ENCODE peak calls at places on chromosomes 13 and 19, in four cellular contexts. One of them, this sample, is unnamed.

GRCh38 chr13:74338341-74338740 is 204.1 kb upstream of the KLF12 start:
- DNase-seq in left lung: no peak
- DNase-seq in effector memory CD4-positive, alpha-beta T cell: no peak
- DNase-seq in ascending aorta: no peak
- DNase-seq in this sample: no peak

GRCh38 chr13:29402168-29402621 is 193.3 kb downstream of the SLC7A1 start:
- DNase-seq in left lung: no peak
- DNase-seq in ascending aorta: no peak
- DNase-seq in effector memory CD4-positive, alpha-beta T cell: no peak
- DNase-seq in this sample: peak

GRCh38 chr19:14563989-14564650 is 7.7 kb downstream of the NDUFB7 start:
- DNase-seq in ascending aorta: no peak
- DNase-seq in left lung: peak
- DNase-seq in effector memory CD4-positive, alpha-beta T cell: peak
- DNase-seq in this sample: peak

GRCh38 chr13:97338571-97338970 is 95.4 kb upstream of the RAP2A start:
- DNase-seq in left lung: no peak
- DNase-seq in effector memory CD4-positive, alpha-beta T cell: no peak
- DNase-seq in ascending aorta: no peak
- DNase-seq in this sample: no peak

GRCh38 chr19:19403373-19403901 is 2.0 kb upstream of the GATAD2A start:
- DNase-seq in ascending aorta: peak
- DNase-seq in left lung: no peak
- DNase-seq in effector memory CD4-positive, alpha-beta T cell: no peak
- DNase-seq in this sample: no peak

GRCh38 chr13:94825507-94825906 is 113.2 kb upstream of the SOX21 start:
- DNase-seq in ascending aorta: no peak
- DNase-seq in effector memory CD4-positive, alpha-beta T cell: no peak
- DNase-seq in left lung: no peak
- DNase-seq in this sample: no peak

GRCh38 chr19:54106716-54107115 is 4.1 kb downstream of the NDUFA3 start:
- DNase-seq in effector memory CD4-positive, alpha-beta T cell: no peak
- DNase-seq in left lung: peak
- DNase-seq in ascending aorta: no peak
- DNase-seq in this sample: no peak

GRCh38 chr13:44146162-44146561 is 227.5 kb upstream of the SERP2 start:
- DNase-seq in ascending aorta: no peak
- DNase-seq in left lung: no peak
- DNase-seq in effector memory CD4-positive, alpha-beta T cell: no peak
- DNase-seq in this sample: no peak

GRCh38 chr19:33515921-33516320 is 5.7 kb downstream of the PEPD start:
- DNase-seq in left lung: no peak
- DNase-seq in ascending aorta: no peak
- DNase-seq in effector memory CD4-positive, alpha-beta T cell: no peak
- DNase-seq in this sample: no peak

GRCh38 chr13:30147380-30147779 is 160.0 kb downstream of the KATNAL1 start:
- DNase-seq in ascending aorta: no peak
- DNase-seq in left lung: no peak
- DNase-seq in effector memory CD4-positive, alpha-beta T cell: no peak
- DNase-seq in this sample: no peak

GRCh38 chr19:49425922-49426592 is 869 bp downstream of the GFY start:
- DNase-seq in ascending aorta: no peak
- DNase-seq in left lung: no peak
- DNase-seq in effector memory CD4-positive, alpha-beta T cell: no peak
- DNase-seq in this sample: no peak
- H3K4me3 ChIP-seq in ascending aorta: no peak
- H3K4me3 ChIP-seq in left lung: no peak
- H3K4me3 ChIP-seq in effector memory CD4-positive, alpha-beta T cell: no peak
- H3K4me3 ChIP-seq in this sample: no peak

GRCh38 chr19:3479819-3480215 is 508 bp downstream of the SMIM24 start:
- DNase-seq in effector memory CD4-positive, alpha-beta T cell: peak
- DNase-seq in left lung: no peak
- DNase-seq in ascending aorta: no peak
- DNase-seq in this sample: peak

GRCh38 chr19:3479177-3479818 is 1.0 kb downstream of the SMIM24 start:
- DNase-seq in effector memory CD4-positive, alpha-beta T cell: peak
- DNase-seq in left lung: no peak
- DNase-seq in ascending aorta: no peak
- DNase-seq in this sample: peak

GRCh38 chr19:3478409-3479176 is 1.7 kb downstream of the SMIM24 start:
- DNase-seq in ascending aorta: no peak
- DNase-seq in effector memory CD4-positive, alpha-beta T cell: no peak
- DNase-seq in left lung: no peak
- DNase-seq in this sample: peak

GRCh38 chr19:3481241-3482090 is 1.1 kb upstream of the SMIM24 start:
- DNase-seq in ascending aorta: no peak
- DNase-seq in left lung: no peak
- DNase-seq in effector memory CD4-positive, alpha-beta T cell: no peak
- DNase-seq in this sample: no peak

DNA sequence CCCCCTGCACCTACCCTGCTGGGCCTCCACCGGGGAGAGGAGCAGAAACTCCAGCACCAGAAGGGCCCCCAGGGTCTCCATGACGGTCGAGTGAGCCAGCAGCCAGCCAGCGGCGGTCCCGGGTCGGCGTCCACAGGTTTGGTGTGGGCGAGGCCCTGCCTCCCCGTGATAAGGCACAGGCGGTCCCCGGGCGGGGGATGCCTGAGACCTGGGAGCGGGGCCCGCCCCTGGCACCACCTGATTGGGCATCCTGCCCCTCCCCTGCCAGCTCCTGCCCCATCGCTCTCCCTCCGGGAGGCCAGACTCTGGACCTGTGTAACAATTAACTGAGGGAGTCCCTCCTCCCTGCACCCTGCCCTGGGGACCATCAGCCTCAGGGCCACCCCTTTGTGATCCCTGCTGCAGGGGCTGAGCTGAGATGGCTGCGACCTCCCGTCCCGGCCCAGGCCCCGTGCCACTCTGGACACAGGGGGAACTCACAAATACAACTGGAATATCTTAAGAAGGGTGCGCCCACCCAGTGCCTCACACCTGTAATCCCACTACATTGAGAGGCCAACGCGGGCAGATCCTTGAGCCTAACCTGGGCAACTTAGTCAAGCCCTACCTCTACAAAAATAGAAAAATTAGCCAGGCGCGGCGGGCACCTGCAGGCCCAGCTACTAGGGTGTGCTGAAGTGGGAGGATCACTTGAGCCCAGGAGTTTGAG is at the start of gene SMIM24:
- DNase-seq in ascending aorta: no peak
- DNase-seq in left lung: no peak
- DNase-seq in effector memory CD4-positive, alpha-beta T cell: no peak
- DNase-seq in this sample: no peak
- H3K4me3 ChIP-seq in ascending aorta: no peak
- H3K4me3 ChIP-seq in left lung: no peak
- H3K4me3 ChIP-seq in effector memory CD4-positive, alpha-beta T cell: no peak
- H3K4me3 ChIP-seq in this sample: peak

GRCh38 chr19:7685546-7686445 is 5.2 kb downstream of the TRAPPC5 start:
- DNase-seq in left lung: no peak
- DNase-seq in effector memory CD4-positive, alpha-beta T cell: no peak
- DNase-seq in ascending aorta: no peak
- DNase-seq in this sample: no peak
- H3K4me3 ChIP-seq in left lung: no peak
- H3K4me3 ChIP-seq in effector memory CD4-positive, alpha-beta T cell: no peak
- H3K4me3 ChIP-seq in ascending aorta: no peak
- H3K4me3 ChIP-seq in this sample: no peak

GRCh38 chr19:38507551-38508127 is 74.1 kb downstream of the RYR1 start:
- DNase-seq in effector memory CD4-positive, alpha-beta T cell: no peak
- DNase-seq in left lung: no peak
- DNase-seq in ascending aorta: no peak
- DNase-seq in this sample: no peak
- H3K4me3 ChIP-seq in effector memory CD4-positive, alpha-beta T cell: no peak
- H3K4me3 ChIP-seq in left lung: no peak
- H3K4me3 ChIP-seq in ascending aorta: no peak
- H3K4me3 ChIP-seq in this sample: no peak

DNA sequence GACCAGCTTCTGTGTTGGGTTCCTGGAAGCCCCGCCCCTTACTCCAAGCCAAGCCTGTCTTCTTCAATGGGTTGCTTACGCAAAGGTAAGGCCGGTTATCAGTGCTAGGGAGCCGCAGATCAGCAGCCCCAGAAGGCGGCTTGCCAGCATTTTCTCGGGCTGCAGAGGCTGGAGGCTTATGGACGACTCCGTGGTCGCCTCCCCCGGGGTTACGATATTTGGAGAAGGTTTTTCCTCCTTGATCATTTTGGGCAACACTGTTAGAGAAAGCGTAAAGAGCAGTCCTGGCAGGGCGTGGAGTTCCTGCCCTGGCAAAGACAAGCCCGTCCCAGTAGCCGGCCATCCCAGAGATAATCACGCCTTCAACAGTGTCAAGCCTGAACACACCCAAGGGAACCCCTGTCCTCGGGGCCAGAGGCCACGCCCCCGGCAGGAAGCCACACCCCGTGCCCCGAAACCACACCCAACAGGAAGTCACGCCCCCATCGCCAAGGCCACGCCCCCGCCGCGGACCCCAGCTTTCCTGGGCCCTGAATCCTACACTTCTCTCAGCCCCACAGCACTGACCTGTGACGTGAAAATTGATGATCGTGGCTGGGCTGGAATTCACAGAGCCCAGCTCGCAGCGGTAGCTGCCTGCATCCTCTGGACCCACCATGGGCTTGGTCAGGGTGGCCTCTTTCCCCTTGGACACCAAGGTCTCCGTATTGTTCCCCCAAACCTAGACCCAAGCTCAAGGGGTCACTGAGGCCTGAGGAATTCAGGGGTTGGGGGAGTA is 1.0 kb upstream of the RASIP1 start:
- DNase-seq in left lung: peak
- DNase-seq in effector memory CD4-positive, alpha-beta T cell: no peak
- DNase-seq in ascending aorta: no peak
- DNase-seq in this sample: no peak
- H3K4me3 ChIP-seq in left lung: peak
- H3K4me3 ChIP-seq in effector memory CD4-positive, alpha-beta T cell: no peak
- H3K4me3 ChIP-seq in ascending aorta: no peak
- H3K4me3 ChIP-seq in this sample: no peak

This sample was measured in Jurkat, Clone E6-1.